ENCODE peak calls at places on chromosomes 3 and 15, in six cellular contexts. G, T, F, R, B and Q are unnamed samples.
A peak's percentile ranks its signal among the peaks of the same experiment; 100 is the strongest.

GRCh38 chr3:129056832-129057231 is 3.7 kb upstream of the GP9 start:
- DNase-seq in G (no peak), T (no peak), F (no peak), R (no peak), B (no peak), Q (no peak)

GRCh38 chr3:34323517-34323916 is 525.1 kb downstream of the PDCD6IP start:
- DNase-seq in G (no peak), T (no peak), F (no peak), R (no peak), B (no peak), Q (no peak)

GRCh38 chr3:115148142-115148790 is 1.2 kb upstream of the ZBTB20 start:
- DNase-seq in G (peak; percentile 6), T (no peak), F (no peak), R (no peak), B (no peak), Q (no peak)

GRCh38 chr15:62740141-62741004 is 302.2 kb upstream of the TPM1 start:
- DNase-seq in G (peak; percentile 12), T (no peak), F (no peak), R (no peak), B (no peak), Q (no peak)

GRCh38 chr15:36844453-36845094 is 255.8 kb downstream of the MEIS2 start:
- DNase-seq in G (peak; percentile 5), T (no peak), F (no peak), R (no peak), B (peak; percentile 61), Q (no peak)

GRCh38 chr3:79085166-79085565 is 682.6 kb downstream of the ROBO1 start:
- DNase-seq in G (no peak), T (no peak), F (no peak), R (no peak), B (no peak), Q (no peak)

GRCh38 chr3:122942937-122943827 is 84.4 kb downstream of the SEMA5B start:
- DNase-seq in G (peak; percentile 64), T (peak; percentile 82), F (peak; percentile 40), R (peak; percentile 38), B (no peak), Q (peak; percentile 83)

GRCh38 chr3:164459526-164460151 is 618.7 kb downstream of the SI start:
- DNase-seq in G (no peak), T (no peak), F (no peak), R (no peak), B (no peak), Q (no peak)

GRCh38 chr3:41881233-41881821 is 80.6 kb downstream of the ULK4 start:
- DNase-seq in G (peak; percentile 33), T (no peak), F (no peak), R (no peak), B (no peak), Q (no peak)

GRCh38 chr3:158710601-158711000 is 21.7 kb downstream of the RARRES1 start:
- DNase-seq in G (no peak), T (no peak), F (no peak), R (no peak), B (no peak), Q (no peak)

GRCh38 chr15:53762916-53763315 is 3.5 kb upstream of the WDR72 start:
- DNase-seq in G (no peak), T (no peak), F (no peak), R (no peak), B (no peak), Q (no peak)

DNA sequence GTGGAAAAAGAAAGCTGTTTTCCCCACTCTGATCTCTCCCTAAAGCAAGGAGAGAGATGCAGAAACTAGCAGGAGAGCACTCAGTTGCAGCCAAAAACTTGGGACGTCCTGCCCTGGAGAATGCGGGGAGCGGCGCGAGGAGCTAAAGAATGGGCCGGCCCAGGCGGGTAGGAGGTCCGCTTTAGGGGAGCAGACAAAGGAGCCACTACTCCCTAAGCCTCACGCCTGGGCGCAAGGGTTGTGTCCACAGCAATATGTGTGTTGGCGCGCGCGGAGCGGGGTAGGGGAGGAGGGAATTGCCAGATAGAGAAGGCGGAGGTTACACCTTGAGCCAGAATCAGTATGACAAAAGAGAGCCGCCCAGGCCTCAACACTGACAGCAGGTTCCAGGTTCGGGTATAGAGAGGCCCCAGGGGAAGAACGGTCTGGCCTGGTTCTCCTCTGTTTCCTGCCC is 2.9 kb downstream of the WNT5A start:
- DNase-seq in G (no peak), T (no peak), F (no peak), R (no peak), B (no peak), Q (no peak)
- H3K4me1 ChIP-seq in G (peaks cover 4% of the 10 kb centered on the region), T (peaks cover 73% of the 10 kb centered on the region), F (peaks cover 65% of the 10 kb centered on the region), R (peaks cover 6% of the 10 kb centered on the region), B (peaks cover 27% of the 10 kb centered on the region), Q (peaks cover 60% of the 10 kb centered on the region)

GRCh38 chr3:37986479-37987314 is 3.9 kb upstream of the VILL start:
- DNase-seq in G (peak; percentile 65), T (peak; percentile 97), F (peak; percentile 10), R (peak; percentile 10), B (peak; percentile 46), Q (no peak)
- TF ChIP-seq EP300 in G (no peak), T (no peak), F (no peak), R (no peak), B (no peak), Q (no peak)

GRCh38 chr15:98609144-98609852 is 39.0 kb upstream of the IGF1R start:
- DNase-seq in G (no peak), T (no peak), F (no peak), R (no peak), B (no peak), Q (no peak)
- TF ChIP-seq POLR2A in G (no peak), T (no peak), F (no peak), R (no peak), B (no peak), Q (no peak)

GRCh38 chr3:112136046-112136445 is 3.0 kb upstream of the GCSAM start:
- DNase-seq in G (no peak), T (no peak), F (no peak), R (no peak), B (no peak), Q (no peak)
- H3K4me1 ChIP-seq in G (no peaks in the 10 kb centered on the region), T (peaks cover 36% of the 10 kb centered on the region), F (peaks cover 16% of the 10 kb centered on the region), R (no peaks in the 10 kb centered on the region), B (no peaks in the 10 kb centered on the region), Q (no peaks in the 10 kb centered on the region)

GRCh38 chr15:39453500-39454073 is 127.3 kb upstream of the THBS1 start:
- DNase-seq in G (no peak), T (no peak), F (no peak), R (no peak), B (no peak), Q (peak; percentile 38)
- TF ChIP-seq EP300 in G (no peak), T (no peak), F (no peak), R (no peak), B (peak; percentile 32), Q (no peak)

GRCh38 chr3:138174421-138175122 is at the start of gene DBR1:
- DNase-seq in G (peak; percentile 82), T (peak; percentile 75), F (peak; percentile 48), R (peak; percentile 86), B (peak; percentile 88), Q (peak; percentile 94)
- TF ChIP-seq POLR2A in G (peak; percentile 90), T (no peak), F (peak; percentile 18), R (peak; percentile 54), B (peak; percentile 53), Q (peak; percentile 86)